ENCODE peak calls at places on chromosomes 2 and 18, in five cellular contexts. W, J, C, T and R are unnamed samples.
A peak's percentile ranks its signal among the peaks of the same experiment; 100 is the strongest.

GRCh38 chr2:121565389-121566250 is 34.9 kb downstream of the RNU4ATAC start:
- DNase-seq in W (no peak), J (no peak), T (no peak), C (no peak), R (no peak)

GRCh38 chr2:157760949-157761348 is 115.2 kb downstream of the ACVR1 start:
- DNase-seq in J (no peak), W (no peak), C (no peak), T (no peak), R (no peak)

GRCh38 chr2:229715895-229716507 is 1.6 kb upstream of the DNER start:
- DNase-seq in C (peak; percentile 10), W (no peak), J (no peak), T (peak; percentile 39), R (peak; percentile 27)

GRCh38 chr2:1791670-1792069 is 47.4 kb upstream of the PXDN start:
- DNase-seq in J (no peak), W (no peak), C (no peak), T (no peak), R (no peak)

GRCh38 chr18:43620936-43621335 is 343.6 kb upstream of the SYT4 start:
- DNase-seq in J (no peak), T (no peak), W (no peak), C (no peak), R (no peak)

GRCh38 chr18:78986018-78986481 is 6.4 kb downstream of the SALL3 start:
- DNase-seq in T (peak; percentile 74), W (no peak), C (no peak), J (no peak), R (no peak)

GRCh38 chr2:142824756-142825155 is 52.7 kb upstream of the KYNU start:
- DNase-seq in C (no peak), T (no peak), W (no peak), J (no peak), R (no peak)

GRCh38 chr2:9990735-9991134 is 39.2 kb downstream of the GRHL1 start:
- DNase-seq in W (peak; percentile 65), C (no peak), J (no peak), T (no peak), R (no peak)

GRCh38 chr2:227363756-227364155 is 15.3 kb downstream of the TM4SF20 start:
- DNase-seq in W (no peak), C (peak; percentile 1), T (no peak), J (no peak), R (no peak)

GRCh38 chr2:218733615-218734021 is 23.0 kb downstream of the TTLL4 start:
- DNase-seq in T (no peak), C (no peak), J (no peak), W (no peak), R (no peak)

GRCh38 chr2:203623104-203623503 is 83.3 kb upstream of the CD28 start:
- DNase-seq in T (no peak), W (no peak), C (no peak), J (no peak), R (no peak)

GRCh38 chr2:126627623-126628022 is 28.3 kb upstream of the GYPC start:
- DNase-seq in C (no peak), T (no peak), J (no peak), W (no peak), R (no peak)

GRCh38 chr2:85485815-85486214 is 53.2 kb upstream of the MAT2A start:
- DNase-seq in T (no peak), W (no peak), C (no peak), J (no peak), R (no peak)

GRCh38 chr2:237486334-237486818 is 675 bp upstream of the MLPH start:
- DNase-seq in J (no peak), C (no peak), W (no peak), T (no peak), R (no peak)

GRCh38 chr18:44682181-44682870 is 1.6 kb downstream of the SETBP1 start:
- DNase-seq in W (peak; percentile 24), C (no peak), J (no peak), T (no peak), R (no peak)

GRCh38 chr2:127670055-127670956 is 5.0 kb downstream of the LIMS2 start:
- DNase-seq in W (no peak), J (no peak), T (no peak), C (no peak), R (no peak)

GRCh38 chr2:190792956-190793888 is 87.4 kb upstream of the GLS start:
- DNase-seq in W (no peak), J (no peak), C (no peak), T (no peak), R (no peak)

GRCh38 chr2:119435953-119436297 is 4.3 kb downstream of the TMEM37 start:
- DNase-seq in W (no peak), J (no peak), C (no peak), T (no peak), R (no peak)

GRCh38 chr18:79523738-79524180 is 128.0 kb downstream of the NFATC1 start:
- DNase-seq in C (peak; percentile 80), J (peak; percentile 71), T (no peak), W (no peak), R (no peak)

GRCh38 chr18:37375181-37375580 is 190.4 kb downstream of the CELF4 start:
- DNase-seq in W (no peak), C (no peak), T (no peak), J (no peak), R (no peak)

GRCh38 chr2:2233171-2233826 is 97.8 kb downstream of the MYT1L start:
- DNase-seq in W (no peak), T (no peak), J (no peak), C (no peak), R (no peak)

GRCh38 chr2:102736174-102736606 is 25.6 kb upstream of the TMEM182 start:
- DNase-seq in T (peak; percentile 34), C (peak; percentile 4), J (no peak), W (no peak), R (no peak)

GRCh38 chr2:210722092-210722491 is 165.7 kb downstream of the CPS1 start:
- DNase-seq in T (no peak), W (no peak), C (no peak), J (no peak), R (no peak)

GRCh38 chr18:44290366-44290855 is 390.3 kb upstream of the SETBP1 start:
- DNase-seq in C (no peak), J (no peak), T (no peak), W (no peak), R (no peak)